ENCODE peak calls at places on chromosome 3, in six cellular contexts. One of them, this sample, is unnamed.

GRCh38 chr3:125129512-125129962 is 73.7 kb upstream of the HEG1 start:
- DNase-seq in H1: no peak
- DNase-seq in GM12878: no peak
- DNase-seq in HCT116: no peak
- DNase-seq in K562: peak
- DNase-seq in HepG2: peak
- DNase-seq in this sample: peak

GRCh38 chr3:191065183-191065805 is 133.7 kb upstream of the OSTN start:
- DNase-seq in K562: no peak
- DNase-seq in GM12878: no peak
- DNase-seq in HepG2: no peak
- DNase-seq in HCT116: no peak
- DNase-seq in H1: no peak
- DNase-seq in this sample: no peak

GRCh38 chr3:9940746-9941145 is 7.1 kb downstream of the CRELD1 start:
- DNase-seq in H1: no peak
- DNase-seq in K562: no peak
- DNase-seq in HCT116: no peak
- DNase-seq in HepG2: no peak
- DNase-seq in GM12878: no peak
- DNase-seq in this sample: no peak

GRCh38 chr3:60301142-60301541 is 950.1 kb downstream of the FHIT start:
- DNase-seq in HepG2: no peak
- DNase-seq in HCT116: no peak
- DNase-seq in K562: no peak
- DNase-seq in GM12878: no peak
- DNase-seq in H1: no peak
- DNase-seq in this sample: no peak

GRCh38 chr3:138491971-138492370 is 57.6 kb downstream of the ESYT3 start:
- DNase-seq in K562: no peak
- DNase-seq in HepG2: no peak
- DNase-seq in GM12878: no peak
- DNase-seq in H1: no peak
- DNase-seq in HCT116: no peak
- DNase-seq in this sample: no peak

GRCh38 chr3:177753498-177754155 is 556.3 kb upstream of the TBL1XR1 start:
- DNase-seq in H1: no peak
- DNase-seq in HepG2: no peak
- DNase-seq in HCT116: no peak
- DNase-seq in GM12878: no peak
- DNase-seq in K562: no peak
- DNase-seq in this sample: no peak

GRCh38 chr3:190585771-190586630 is 72.1 kb downstream of the IL1RAP start:
- DNase-seq in HepG2: peak
- DNase-seq in GM12878: no peak
- DNase-seq in K562: no peak
- DNase-seq in H1: peak
- DNase-seq in HCT116: peak
- DNase-seq in this sample: peak

GRCh38 chr3:105532251-105532650 is 165.5 kb downstream of the ALCAM start:
- DNase-seq in K562: no peak
- DNase-seq in HCT116: no peak
- DNase-seq in H1: no peak
- DNase-seq in GM12878: no peak
- DNase-seq in HepG2: no peak
- DNase-seq in this sample: no peak

GRCh38 chr3:196537319-196537984 is 22.3 kb upstream of the SMCO1 start:
- DNase-seq in H1: no peak
- DNase-seq in HepG2: no peak
- DNase-seq in K562: peak
- DNase-seq in HCT116: no peak
- DNase-seq in GM12878: no peak
- DNase-seq in this sample: no peak

GRCh38 chr3:20043398-20043797 is 3.2 kb downstream of the KAT2B start:
- DNase-seq in GM12878: no peak
- DNase-seq in HepG2: no peak
- DNase-seq in H1: no peak
- DNase-seq in K562: no peak
- DNase-seq in HCT116: no peak
- DNase-seq in this sample: peak

GRCh38 chr3:127964053-127964452 is 49.0 kb downstream of the KBTBD12 start:
- DNase-seq in HCT116: no peak
- DNase-seq in K562: no peak
- DNase-seq in GM12878: no peak
- DNase-seq in HepG2: no peak
- DNase-seq in H1: no peak
- DNase-seq in this sample: no peak

GRCh38 chr3:115727135-115727534 is 103.8 kb downstream of the GAP43 start:
- DNase-seq in GM12878: no peak
- DNase-seq in H1: no peak
- DNase-seq in HepG2: no peak
- DNase-seq in K562: no peak
- DNase-seq in HCT116: no peak
- DNase-seq in this sample: no peak

GRCh38 chr3:126110431-126111125 is 26.7 kb upstream of the SLC41A3 start:
- DNase-seq in GM12878: no peak
- DNase-seq in K562: no peak
- DNase-seq in HCT116: no peak
- DNase-seq in HepG2: no peak
- DNase-seq in H1: no peak
- DNase-seq in this sample: no peak

GRCh38 chr3:150469031-150469930 is 61.2 kb downstream of the TSC22D2 start:
- DNase-seq in K562: peak
- DNase-seq in HepG2: peak
- DNase-seq in HCT116: peak
- DNase-seq in H1: peak
- DNase-seq in GM12878: no peak
- DNase-seq in this sample: peak

GRCh38 chr3:149623819-149624218 is 34.0 kb downstream of the WWTR1 start:
- DNase-seq in K562: no peak
- DNase-seq in HCT116: no peak
- DNase-seq in GM12878: no peak
- DNase-seq in HepG2: no peak
- DNase-seq in H1: no peak
- DNase-seq in this sample: no peak

GRCh38 chr3:112308151-112308911 is 14.3 kb upstream of the SLC9C1 start:
- DNase-seq in HepG2: no peak
- DNase-seq in H1: no peak
- DNase-seq in K562: no peak
- DNase-seq in GM12878: no peak
- DNase-seq in HCT116: no peak
- DNase-seq in this sample: no peak

GRCh38 chr3:131349946-131350347 is 31.6 kb upstream of the NUDT16 start:
- DNase-seq in HepG2: no peak
- DNase-seq in K562: no peak
- DNase-seq in HCT116: peak
- DNase-seq in GM12878: no peak
- DNase-seq in H1: no peak
- DNase-seq in this sample: no peak

GRCh38 chr3:65425880-65426279 is 612.8 kb downstream of the MAGI1 start:
- DNase-seq in HepG2: peak
- DNase-seq in K562: no peak
- DNase-seq in GM12878: no peak
- DNase-seq in HCT116: no peak
- DNase-seq in H1: no peak
- DNase-seq in this sample: no peak

GRCh38 chr3:11591401-11592266 is 52.1 kb downstream of the VGLL4 start:
- DNase-seq in K562: no peak
- DNase-seq in H1: peak
- DNase-seq in GM12878: no peak
- DNase-seq in HepG2: peak
- DNase-seq in HCT116: peak
- DNase-seq in this sample: peak

GRCh38 chr3:195123196-195123805 is 147.7 kb downstream of the XXYLT1 start:
- DNase-seq in HCT116: no peak
- DNase-seq in GM12878: no peak
- DNase-seq in HepG2: no peak
- DNase-seq in K562: peak
- DNase-seq in H1: no peak
- DNase-seq in this sample: no peak

GRCh38 chr3:38548154-38548931 is 52.2 kb downstream of the EXOG start:
- DNase-seq in HCT116: no peak
- DNase-seq in HepG2: no peak
- DNase-seq in GM12878: no peak
- DNase-seq in H1: no peak
- DNase-seq in K562: no peak
- DNase-seq in this sample: no peak

GRCh38 chr3:164737174-164737573 is 341.1 kb downstream of the SI start:
- DNase-seq in K562: no peak
- DNase-seq in GM12878: no peak
- DNase-seq in HepG2: no peak
- DNase-seq in HCT116: no peak
- DNase-seq in H1: no peak
- DNase-seq in this sample: no peak

GRCh38 chr3:60226907-60227306 is 1024.3 kb downstream of the FHIT start:
- DNase-seq in K562: no peak
- DNase-seq in GM12878: no peak
- DNase-seq in HepG2: no peak
- DNase-seq in HCT116: no peak
- DNase-seq in H1: no peak
- DNase-seq in this sample: no peak

GRCh38 chr3:132198601-132199000 is 118.6 kb upstream of the ACP3 start:
- DNase-seq in HepG2: no peak
- DNase-seq in HCT116: no peak
- DNase-seq in K562: no peak
- DNase-seq in GM12878: no peak
- DNase-seq in H1: no peak
- DNase-seq in this sample: no peak

GRCh38 chr3:23644741-23645140 is 161.0 kb upstream of the UBE2E1 start:
- DNase-seq in K562: no peak
- DNase-seq in H1: peak
- DNase-seq in GM12878: no peak
- DNase-seq in HepG2: no peak
- DNase-seq in HCT116: no peak
- DNase-seq in this sample: no peak

GRCh38 chr3:43155464-43156121 is 49.7 kb upstream of the POMGNT2 start:
- DNase-seq in HepG2: peak
- DNase-seq in K562: peak
- DNase-seq in H1: peak
- DNase-seq in HCT116: peak
- DNase-seq in GM12878: no peak
- DNase-seq in this sample: peak

GRCh38 chr3:140387244-140387643 is 290.6 kb upstream of the TRIM42 start:
- DNase-seq in HCT116: no peak
- DNase-seq in K562: no peak
- DNase-seq in H1: no peak
- DNase-seq in GM12878: no peak
- DNase-seq in HepG2: no peak
- DNase-seq in this sample: no peak

GRCh38 chr3:176920806-176921205 is 276.5 kb downstream of the TBL1XR1 start:
- DNase-seq in H1: no peak
- DNase-seq in GM12878: no peak
- DNase-seq in HepG2: peak
- DNase-seq in K562: no peak
- DNase-seq in HCT116: no peak
- DNase-seq in this sample: peak

GRCh38 chr3:144109944-144110343 is 138.3 kb downstream of the DIPK2A start:
- DNase-seq in H1: no peak
- DNase-seq in HepG2: no peak
- DNase-seq in GM12878: no peak
- DNase-seq in K562: no peak
- DNase-seq in HCT116: no peak
- DNase-seq in this sample: no peak

GRCh38 chr3:76673171-76673570 is 366.7 kb upstream of the ROBO2 start:
- DNase-seq in HCT116: no peak
- DNase-seq in K562: no peak
- DNase-seq in H1: no peak
- DNase-seq in HepG2: no peak
- DNase-seq in GM12878: no peak
- DNase-seq in this sample: no peak

GRCh38 chr3:129315386-129315991 is 36.8 kb downstream of the HMCES start:
- DNase-seq in HCT116: no peak
- DNase-seq in H1: no peak
- DNase-seq in GM12878: no peak
- DNase-seq in K562: no peak
- DNase-seq in HepG2: no peak
- DNase-seq in this sample: peak

GRCh38 chr3:129052675-129053074 is 7.9 kb upstream of the GP9 start:
- DNase-seq in GM12878: no peak
- DNase-seq in HCT116: no peak
- DNase-seq in K562: no peak
- DNase-seq in HepG2: no peak
- DNase-seq in H1: no peak
- DNase-seq in this sample: peak

GRCh38 chr3:127115691-127116351 is 77.1 kb upstream of the PRR23E start:
- DNase-seq in HepG2: peak
- DNase-seq in HCT116: no peak
- DNase-seq in H1: no peak
- DNase-seq in K562: no peak
- DNase-seq in GM12878: no peak
- DNase-seq in this sample: no peak

GRCh38 chr3:171498921-171499320 is 38.7 kb upstream of the TNIK start:
- DNase-seq in H1: no peak
- DNase-seq in K562: no peak
- DNase-seq in HCT116: no peak
- DNase-seq in GM12878: no peak
- DNase-seq in HepG2: no peak
- DNase-seq in this sample: no peak
- TF ChIP-seq MAX in H1: no peak
- TF ChIP-seq MAX in K562: no peak
- TF ChIP-seq MAX in HCT116: no peak
- TF ChIP-seq MAX in GM12878: no peak
- TF ChIP-seq MAX in HepG2: no peak
- TF ChIP-seq MAX in this sample: no peak

GRCh38 chr3:72303926-72304325 is 519.0 kb upstream of the PROK2 start:
- DNase-seq in GM12878: no peak
- DNase-seq in HCT116: no peak
- DNase-seq in HepG2: no peak
- DNase-seq in K562: no peak
- DNase-seq in H1: no peak
- DNase-seq in this sample: peak
- TF ChIP-seq POLR2AphosphoS5 in GM12878: no peak
- TF ChIP-seq POLR2AphosphoS5 in HCT116: no peak
- TF ChIP-seq POLR2AphosphoS5 in HepG2: no peak
- TF ChIP-seq POLR2AphosphoS5 in K562: no peak
- TF ChIP-seq POLR2AphosphoS5 in H1: no peak
- TF ChIP-seq POLR2AphosphoS5 in this sample: peak

GRCh38 chr3:71266875-71267274 is 316.7 kb downstream of the FOXP1 start:
- DNase-seq in GM12878: no peak
- DNase-seq in H1: no peak
- DNase-seq in HepG2: no peak
- DNase-seq in K562: no peak
- DNase-seq in HCT116: no peak
- DNase-seq in this sample: no peak
- TF ChIP-seq MAX in GM12878: no peak
- TF ChIP-seq MAX in H1: no peak
- TF ChIP-seq MAX in HepG2: no peak
- TF ChIP-seq MAX in K562: no peak
- TF ChIP-seq MAX in HCT116: no peak
- TF ChIP-seq MAX in this sample: no peak

DNA sequence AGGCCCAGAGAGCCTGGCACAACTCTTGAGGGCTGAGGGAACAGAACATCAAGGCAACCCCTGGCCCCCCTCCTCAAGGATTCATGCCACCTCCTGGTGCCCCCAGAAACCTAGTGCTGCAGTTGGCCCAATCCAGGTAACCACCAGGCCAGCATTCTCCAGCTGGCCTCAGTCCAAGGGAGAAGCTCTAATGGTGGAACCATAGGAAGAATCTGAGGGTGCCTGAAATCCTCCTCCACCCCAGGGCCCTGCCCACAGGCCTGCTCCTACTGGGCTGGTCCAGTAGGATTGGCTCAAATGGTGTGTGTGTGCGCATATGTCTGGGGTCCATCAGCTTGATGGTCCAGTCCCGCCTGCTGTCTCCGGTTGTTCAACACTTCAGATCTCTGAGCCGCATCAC is 7.7 kb downstream of the HYAL2 start:
- DNase-seq in HepG2: no peak
- DNase-seq in GM12878: no peak
- DNase-seq in HCT116: no peak
- DNase-seq in H1: no peak
- DNase-seq in K562: no peak
- DNase-seq in this sample: no peak
- TF ChIP-seq POLR2AphosphoS5 in HepG2: no peak
- TF ChIP-seq POLR2AphosphoS5 in GM12878: no peak
- TF ChIP-seq POLR2AphosphoS5 in HCT116: no peak
- TF ChIP-seq POLR2AphosphoS5 in H1: no peak
- TF ChIP-seq POLR2AphosphoS5 in K562: no peak
- TF ChIP-seq POLR2AphosphoS5 in this sample: peak